ENCODE peak calls at places on chromosomes 3 and 15, in six cellular contexts. E is anterior cingulate cortex; R is AG08396; L is DMS153; Y is GF-D8; D is CD8-positive, alpha-beta memory T cell. Q is an unnamed sample.

GRCh38 chr3:173411288-173412064 is 13.9 kb downstream of the NLGN1 start:
- DNase-seq in E (peak), R (peak), L (peak), Y (no peak), D (no peak), Q (peak)

GRCh38 chr15:101207867-101208288 is 44.0 kb downstream of the CHSY1 start:
- DNase-seq in E (no peak), R (no peak), L (no peak), Y (peak), D (no peak), Q (no peak)

GRCh38 chr15:40150163-40150925 is 10.5 kb upstream of the BUB1B start:
- DNase-seq in E (no peak), R (peak), L (peak), Y (no peak), D (no peak), Q (peak)

GRCh38 chr3:72336821-72337479 is 511.3 kb downstream of the SHQ1 start:
- DNase-seq in E (no peak), R (peak), L (peak), Y (no peak), D (no peak), Q (peak)

GRCh38 chr3:37181766-37182165 is 7.4 kb upstream of the LRRFIP2 start:
- DNase-seq in E (no peak), R (no peak), L (no peak), Y (no peak), D (no peak), Q (no peak)

GRCh38 chr3:28645149-28645548 is 296.5 kb upstream of the AZI2 start:
- DNase-seq in E (no peak), R (no peak), L (no peak), Y (no peak), D (no peak), Q (no peak)

GRCh38 chr15:43872416-43873020 is 45.7 kb downstream of the WDR76 start:
- DNase-seq in E (peak), R (peak), L (no peak), Y (no peak), D (no peak), Q (peak)

GRCh38 chr3:168077091-168077490 is 18.6 kb downstream of the GOLIM4 start:
- DNase-seq in E (no peak), R (no peak), L (no peak), Y (no peak), D (no peak), Q (no peak)

GRCh38 chr3:73228425-73228824 is 167.0 kb downstream of the EBLN2 start:
- DNase-seq in E (no peak), R (peak), L (no peak), Y (no peak), D (no peak), Q (no peak)

GRCh38 chr3:72035606-72036005 is 250.7 kb upstream of the PROK2 start:
- DNase-seq in E (no peak), R (no peak), L (no peak), Y (no peak), D (no peak), Q (no peak)

GRCh38 chr3:187456268-187456667 is 88.1 kb downstream of the RTP4 start:
- DNase-seq in E (peak), R (no peak), L (peak), Y (no peak), D (no peak), Q (no peak)

GRCh38 chr3:163935411-163935810 is 1142.9 kb downstream of the SI start:
- DNase-seq in E (no peak), R (no peak), L (no peak), Y (no peak), D (no peak), Q (no peak)

GRCh38 chr3:179182892-179183291 is 34.7 kb downstream of the PIK3CA start:
- DNase-seq in E (no peak), R (no peak), L (no peak), Y (peak), D (no peak), Q (no peak)

GRCh38 chr15:95286911-95287769 is 1043.4 kb upstream of the NR2F2 start:
- DNase-seq in E (no peak), R (no peak), L (no peak), Y (no peak), D (no peak), Q (no peak)

GRCh38 chr3:133274477-133274876 is 125.4 kb upstream of the BFSP2 start:
- DNase-seq in E (no peak), R (no peak), L (no peak), Y (no peak), D (no peak), Q (no peak)

GRCh38 chr3:101381809-101382208 is 61.4 kb upstream of the IMPG2 start:
- DNase-seq in E (no peak), R (peak), L (peak), Y (no peak), D (peak), Q (peak)

GRCh38 chr15:52208306-52208946 is 17.2 kb upstream of the GNB5 start:
- DNase-seq in E (peak), R (peak), L (no peak), Y (no peak), D (peak), Q (peak)

GRCh38 chr3:29186131-29186599 is 94.7 kb upstream of the RBMS3 start:
- DNase-seq in E (no peak), R (peak), L (no peak), Y (no peak), D (no peak), Q (peak)

GRCh38 chr3:150253622-150254021 is 154.5 kb upstream of the TSC22D2 start:
- DNase-seq in E (no peak), R (no peak), L (peak), Y (no peak), D (no peak), Q (no peak)

GRCh38 chr3:123843668-123844067 is 40.5 kb downstream of the MYLK start:
- DNase-seq in E (no peak), R (peak), L (no peak), Y (no peak), D (no peak), Q (no peak)

GRCh38 chr3:76638006-76638405 is 401.9 kb upstream of the ROBO2 start:
- DNase-seq in E (no peak), R (no peak), L (no peak), Y (no peak), D (no peak), Q (no peak)

GRCh38 chr15:68730491-68731317 is 90.0 kb downstream of the ANP32A start:
- DNase-seq in E (peak), R (peak), L (no peak), Y (no peak), D (peak), Q (peak)

GRCh38 chr15:54159044-54159443 is 180.8 kb downstream of the UNC13C start:
- DNase-seq in E (no peak), R (no peak), L (no peak), Y (no peak), D (no peak), Q (no peak)

GRCh38 chr3:43346990-43347749 is 60.8 kb downstream of the SNRK start:
- DNase-seq in E (no peak), R (no peak), L (no peak), Y (no peak), D (peak), Q (no peak)

GRCh38 chr3:87076951-87077350 is 86.0 kb upstream of the VGLL3 start:
- DNase-seq in E (no peak), R (peak), L (no peak), Y (no peak), D (no peak), Q (peak)

GRCh38 chr15:66033143-66033542 is 163.9 kb downstream of the RAB11A start:
- DNase-seq in E (no peak), R (no peak), L (no peak), Y (no peak), D (no peak), Q (no peak)

GRCh38 chr15:41630616-41631218 is 29.5 kb upstream of the MGA start:
- DNase-seq in E (no peak), R (no peak), L (no peak), Y (no peak), D (no peak), Q (no peak)

GRCh38 chr15:26866298-26867198 is at the start of gene GABRA5:
- DNase-seq in E (peak), R (peak), L (no peak), Y (no peak), D (no peak), Q (peak)

GRCh38 chr3:32424581-32425250 is 33.1 kb downstream of the CMTM7 start:
- DNase-seq in E (no peak), R (no peak), L (no peak), Y (no peak), D (no peak), Q (no peak)

GRCh38 chr3:111493276-111493675 is 48.7 kb upstream of the CD96 start:
- DNase-seq in E (no peak), R (no peak), L (no peak), Y (no peak), D (no peak), Q (no peak)

GRCh38 chr15:86336051-86336788 is 256.5 kb downstream of the AGBL1 start:
- DNase-seq in E (no peak), R (peak), L (no peak), Y (no peak), D (no peak), Q (no peak)

GRCh38 chr3:183306798-183307671 is 54.0 kb downstream of the B3GNT5 start:
- DNase-seq in E (peak), R (peak), L (no peak), Y (peak), D (no peak), Q (peak)

GRCh38 chr3:48405971-48406370 is 23.9 kb downstream of the PLXNB1 start:
- DNase-seq in E (no peak), R (no peak), L (no peak), Y (no peak), D (no peak), Q (no peak)

GRCh38 chr3:62122819-62123218 is 250.5 kb downstream of the FEZF2 start:
- DNase-seq in E (no peak), R (no peak), L (no peak), Y (no peak), D (no peak), Q (no peak)

Q was measured in ACHN.